ENCODE peak calls at places on chromosomes 5 and 9, in six cellular contexts. A, R, M, V, B and T are unnamed samples.

GRCh38 chr5:134267366-134268018 is 41.6 kb upstream of the PPP2CA start:
- DNase-seq in R (no peak), A (peak), B (no peak), V (no peak), M (no peak), T (no peak)

GRCh38 chr9:111451570-111451969 is 32.6 kb downstream of the ECPAS start:
- DNase-seq in B (no peak), R (no peak), A (no peak), V (no peak), M (no peak), T (no peak)

GRCh38 chr5:132500931-132501628 is 10.5 kb upstream of the IRF1 start:
- DNase-seq in M (peak), V (peak), A (peak), B (peak), R (peak), T (peak)

GRCh38 chr5:71533614-71534013 is 53.5 kb upstream of the MCCC2 start:
- DNase-seq in A (peak), R (no peak), M (no peak), B (no peak), V (no peak), T (no peak)

GRCh38 chr9:3527653-3527960 is 1.8 kb upstream of the RFX3 start:
- DNase-seq in R (no peak), A (no peak), M (no peak), B (no peak), V (no peak), T (no peak)

GRCh38 chr5:150500328-150500841 is 7.5 kb upstream of the NDST1 start:
- DNase-seq in B (no peak), M (no peak), V (no peak), R (no peak), A (no peak), T (no peak)

GRCh38 chr5:173627860-173628392 is 11.5 kb upstream of the BOD1 start:
- DNase-seq in R (peak), B (no peak), A (no peak), V (no peak), M (no peak), T (no peak)

GRCh38 chr9:129696803-129697110 is 31.3 kb downstream of the PRRX2 start:
- DNase-seq in R (no peak), B (no peak), M (no peak), A (no peak), V (no peak), T (no peak)

GRCh38 chr5:76657091-76657490 is 33.9 kb upstream of the F2RL2 start:
- DNase-seq in B (no peak), V (no peak), R (no peak), M (no peak), A (no peak), T (no peak)

GRCh38 chr5:143437666-143438273 is 34.3 kb upstream of the NR3C1 start:
- DNase-seq in V (no peak), M (no peak), A (no peak), R (no peak), B (no peak), T (no peak)

GRCh38 chr5:147332643-147333042 is 97.8 kb downstream of the STK32A start:
- DNase-seq in A (no peak), R (no peak), B (no peak), M (no peak), V (no peak), T (no peak)

GRCh38 chr5:68730220-68731010 is 363.4 kb upstream of the SLC30A5 start:
- DNase-seq in A (peak), V (no peak), R (no peak), B (no peak), M (no peak), T (no peak)